ENCODE peak calls at places on chromosomes 12 and 14, in six cellular contexts. C is NCI-H69; D is hippocampal formation; Q is naive thymus-derived CD8-positive, alpha-beta T cell; N is T1000; F is stimulated activated CD4-positive, alpha-beta T cell treated with anti-CD3 and anti-CD28 coated beads, Interleukin-1b, Interleukin-23, amount 100 ng/mL, for 1 hour. U is an unnamed sample.

GRCh38 chr12:63070709-63071108 is 80.3 kb downstream of the AVPR1A start:
- DNase-seq in N (no peak), F (no peak), D (no peak), Q (no peak), C (no peak), U (no peak)

GRCh38 chr14:53638966-53639365 is 317.7 kb downstream of the BMP4 start:
- DNase-seq in D (no peak), F (no peak), C (no peak), N (no peak), Q (no peak), U (no peak)

GRCh38 chr12:132432721-132433577 is 57.0 kb upstream of the FBRSL1 start:
- DNase-seq in F (no peak), N (no peak), D (no peak), Q (no peak), C (no peak), U (no peak)

GRCh38 chr14:32102152-32102787 is 25.2 kb downstream of the ARHGAP5 start:
- DNase-seq in F (no peak), C (no peak), D (no peak), N (no peak), Q (no peak), U (no peak)

GRCh38 chr14:57209561-57209960 is 59.1 kb downstream of the EXOC5 start:
- DNase-seq in F (no peak), D (no peak), N (no peak), Q (no peak), C (no peak), U (no peak)

GRCh38 chr14:64628940-64629403 is 75.3 kb upstream of the PLEKHG3 start:
- DNase-seq in Q (no peak), F (no peak), C (no peak), N (peak), D (peak), U (no peak)

GRCh38 chr14:101064718-101065117 is 161.2 kb upstream of the RTL1 start:
- DNase-seq in D (no peak), Q (no peak), N (no peak), F (no peak), C (no peak), U (no peak)

GRCh38 chr12:127570793-127571360 is 696.1 kb upstream of the TMEM132C start:
- DNase-seq in Q (no peak), D (no peak), N (no peak), F (no peak), C (no peak), U (no peak)

GRCh38 chr12:31321565-31322228 is 4.3 kb downstream of the SINHCAF start:
- DNase-seq in Q (no peak), D (no peak), N (no peak), C (no peak), F (no peak), U (no peak)

GRCh38 chr12:75162845-75163244 is 46.8 kb downstream of the KCNC2 start:
- DNase-seq in Q (no peak), D (no peak), C (no peak), F (no peak), N (no peak), U (no peak)

GRCh38 chr12:108955225-108955835 is 65.5 kb downstream of the SVOP start:
- DNase-seq in Q (no peak), N (no peak), F (no peak), C (peak), D (no peak), U (no peak)

GRCh38 chr14:104253223-104253822 is 114.9 kb downstream of the KIF26A start:
- DNase-seq in F (no peak), C (no peak), D (no peak), Q (no peak), N (no peak), U (peak)

GRCh38 chr14:58637391-58638230 is at the start of gene DACT1:
- DNase-seq in F (peak), Q (peak), N (peak), D (peak), C (peak), U (no peak)

GRCh38 chr14:94143239-94143638 is 13.8 kb upstream of the IFI27L2 start:
- DNase-seq in N (no peak), F (no peak), Q (no peak), D (no peak), C (peak), U (no peak)

GRCh38 chr14:52365071-52365470 is 51.0 kb downstream of the PTGER2 start:
- DNase-seq in D (no peak), Q (no peak), C (no peak), N (no peak), F (no peak), U (no peak)

GRCh38 chr12:57146925-57147640 is at the start of gene LRP1-AS:
- DNase-seq in Q (no peak), D (no peak), F (no peak), N (no peak), C (peak), U (no peak)

GRCh38 chr12:89706551-89707348 is 1.9 kb downstream of the ATP2B1 start:
- DNase-seq in C (peak), F (no peak), D (peak), Q (no peak), N (no peak), U (no peak)

GRCh38 chr14:33661071-33661470 is 289.8 kb downstream of the EGLN3 start:
- DNase-seq in Q (no peak), F (no peak), D (no peak), C (no peak), N (no peak), U (no peak)

GRCh38 chr12:75670175-75670574 is 158.8 kb upstream of the KRR1 start:
- DNase-seq in C (peak), D (no peak), F (no peak), Q (no peak), N (no peak), U (no peak)

GRCh38 chr12:66803972-66804371 is 125.1 kb upstream of the GRIP1 start:
- DNase-seq in F (no peak), D (no peak), Q (no peak), C (peak), N (no peak), U (no peak)

GRCh38 chr14:54685286-54685845 is 118.4 kb downstream of the SAMD4A start:
- DNase-seq in Q (no peak), D (no peak), F (no peak), C (no peak), N (no peak), U (no peak)

GRCh38 chr14:38090506-38090905 is 117.2 kb upstream of the SSTR1 start:
- DNase-seq in F (no peak), D (no peak), C (peak), N (no peak), Q (no peak), U (no peak)

GRCh38 chr12:93785262-93786010 is 108.3 kb downstream of the CRADD start:
- DNase-seq in D (no peak), C (peak), N (peak), F (peak), Q (no peak), U (peak)

GRCh38 chr14:22152161-22152870 is 436.7 kb downstream of the DAD1 start:
- DNase-seq in C (no peak), F (no peak), N (no peak), D (no peak), Q (no peak), U (no peak)

GRCh38 chr12:86275356-86275755 is 19.2 kb upstream of the MGAT4C start:
- DNase-seq in C (no peak), F (no peak), D (no peak), Q (no peak), N (no peak), U (no peak)

GRCh38 chr14:67480011-67480410 is 8.5 kb downstream of the TMEM229B start:
- DNase-seq in D (no peak), Q (no peak), F (no peak), C (peak), N (no peak), U (no peak)

GRCh38 chr12:69154585-69155363 is 84.6 kb upstream of the CPSF6 start:
- DNase-seq in C (peak), N (peak), D (peak), Q (peak), F (peak), U (peak)

GRCh38 chr14:105890474-105891220 is 364.3 kb downstream of the TMEM121 start:
- DNase-seq in C (no peak), N (no peak), Q (no peak), F (no peak), D (no peak), U (peak)

GRCh38 chr14:83940253-83940652 is 1589.7 kb upstream of the FLRT2 start:
- DNase-seq in N (no peak), D (no peak), Q (no peak), F (no peak), C (peak), U (no peak)

GRCh38 chr12:39368891-39369290 is 74.0 kb downstream of the KIF21A start:
- DNase-seq in F (no peak), C (no peak), N (no peak), Q (no peak), D (no peak), U (no peak)

GRCh38 chr12:26648584-26648983 is 184.4 kb downstream of the ITPR2 start:
- DNase-seq in Q (no peak), N (peak), D (no peak), F (no peak), C (no peak), U (no peak)

GRCh38 chr12:85244561-85244960 is 35.5 kb upstream of the ALX1 start:
- DNase-seq in D (no peak), C (no peak), F (no peak), Q (no peak), N (no peak), U (no peak)

GRCh38 chr14:20857630-20858261 is 33.4 kb upstream of the RNASE3 start:
- DNase-seq in Q (peak), N (no peak), F (peak), D (peak), C (peak), U (no peak)

GRCh38 chr12:11545438-11546330 is 103.8 kb upstream of the ETV6 start:
- DNase-seq in C (no peak), N (no peak), Q (peak), D (no peak), F (no peak), U (no peak)

GRCh38 chr12:112354399-112354798 is 27.8 kb downstream of the HECTD4 start:
- DNase-seq in F (no peak), C (peak), N (no peak), D (no peak), Q (no peak), U (no peak)

U was measured in ascending aorta.